ENCODE peak calls at places on chromosomes 12 and 14, in seven cellular contexts. S is CD8-positive, alpha-beta T cell; F is endodermal cell; M is upper lobe of right lung; O is neuronal stem cell; J is naive thymus-derived CD4-positive, alpha-beta T cell; T is uterus. G is an unnamed sample. For H3K4me1, the result is how much of the 10 kb centered on the place peaks cover.

GRCh38 chr14:24576178-24576577 is at the start of gene CTSG:
- DNase-seq in S (no peak), F (no peak), M (no peak), O (no peak), J (no peak), T (no peak), G (no peak)

GRCh38 chr12:87812711-87813110 is 216.5 kb downstream of the C12orf50 start:
- DNase-seq in S (no peak), F (no peak), M (no peak), O (no peak), J (no peak), T (no peak), G (no peak)

GRCh38 chr14:91866061-91866460 is 1.3 kb downstream of the TC2N start:
- DNase-seq in S (no peak), F (no peak), M (no peak), O (no peak), J (no peak), T (no peak), G (peak)

GRCh38 chr12:130116791-130117190 is 45.5 kb upstream of the FZD10 start:
- DNase-seq in S (no peak), F (peak), M (no peak), O (no peak), J (no peak), T (no peak), G (no peak)

GRCh38 chr12:106767954-106768501 is 6.5 kb upstream of the RIC8B start:
- DNase-seq in S (no peak), F (peak), M (no peak), O (peak), J (no peak), T (no peak), G (no peak)

GRCh38 chr14:76227450-76228050 is 75.8 kb downstream of the GPATCH2L start:
- DNase-seq in S (no peak), F (no peak), M (no peak), O (no peak), J (no peak), T (no peak), G (no peak)

GRCh38 chr12:49868952-49869815 is 26.3 kb upstream of the BCDIN3D start:
- DNase-seq in S (peak), F (peak), M (peak), O (no peak), J (no peak), T (peak), G (no peak)

GRCh38 chr14:64915797-64916196 is 1.5 kb downstream of the CHURC1 start:
- DNase-seq in S (no peak), F (no peak), M (no peak), O (no peak), J (no peak), T (no peak), G (no peak)

GRCh38 chr12:82695531-82695930 is 8.8 kb downstream of the TMTC2 start:
- DNase-seq in S (no peak), F (peak), M (no peak), O (no peak), J (no peak), T (no peak), G (no peak)

GRCh38 chr12:49277466-49277865 is 12.6 kb downstream of the TUBA1C start:
- DNase-seq in S (no peak), F (no peak), M (no peak), O (no peak), J (no peak), T (no peak), G (no peak)

GRCh38 chr12:27545666-27546065 is 21.7 kb downstream of the PPFIBP1 start:
- DNase-seq in S (no peak), F (no peak), M (no peak), O (no peak), J (no peak), T (no peak), G (no peak)

GRCh38 chr14:101128478-101129450 is 225.2 kb upstream of the RTL1 start:
- DNase-seq in S (peak), F (peak), M (no peak), O (no peak), J (no peak), T (no peak), G (no peak)

GRCh38 chr14:63952933-63953437 is 100.2 kb downstream of the SYNE2 start:
- DNase-seq in S (no peak), F (no peak), M (no peak), O (no peak), J (no peak), T (no peak), G (no peak)

GRCh38 chr12:77214136-77214535 is 148.8 kb upstream of the E2F7 start:
- DNase-seq in S (no peak), F (no peak), M (no peak), O (no peak), J (no peak), T (no peak), G (no peak)

GRCh38 chr12:31220633-31221565 is 105.1 kb downstream of the SINHCAF start:
- DNase-seq in S (no peak), F (no peak), M (no peak), O (no peak), J (no peak), T (no peak), G (no peak)

GRCh38 chr12:166425-167091 is 47.4 kb downstream of the SLC6A12 start:
- DNase-seq in S (no peak), F (no peak), M (no peak), O (no peak), J (no peak), T (no peak), G (no peak)

GRCh38 chr12:52984136-52984535 is 22.1 kb upstream of the EIF4B start:
- DNase-seq in S (no peak), F (no peak), M (no peak), O (no peak), J (no peak), T (no peak), G (no peak)

GRCh38 chr14:72613975-72614319 is 280.0 kb downstream of the DPF3 start:
- DNase-seq in S (peak), F (peak), M (no peak), O (no peak), J (no peak), T (no peak), G (no peak)

GRCh38 chr12:24615967-24616411 is 332.9 kb downstream of the BCAT1 start:
- DNase-seq in S (no peak), F (peak), M (no peak), O (no peak), J (no peak), T (no peak), G (no peak)

GRCh38 chr14:101194356-101195308 is 291.1 kb upstream of the RTL1 start:
- DNase-seq in S (peak), F (peak), M (peak), O (no peak), J (no peak), T (peak), G (no peak)

GRCh38 chr12:124842800-124843510 is 20.7 kb downstream of the SCARB1 start:
- DNase-seq in S (no peak), F (no peak), M (no peak), O (no peak), J (no peak), T (no peak), G (no peak)

GRCh38 chr12:9899209-9899608 is 17.9 kb downstream of the KLRF2 start:
- DNase-seq in S (no peak), F (no peak), M (no peak), O (no peak), J (no peak), T (no peak), G (no peak)

GRCh38 chr14:88727057-88727456 is 65.7 kb downstream of the EML5 start:
- DNase-seq in S (no peak), F (no peak), M (no peak), O (no peak), J (no peak), T (no peak), G (no peak)

GRCh38 chr14:99148861-99149610 is 123.0 kb downstream of the BCL11B start:
- DNase-seq in S (peak), F (peak), M (no peak), O (no peak), J (no peak), T (no peak), G (no peak)

GRCh38 chr12:113373966-113374365 is 15.6 kb downstream of the PLBD2 start:
- DNase-seq in S (no peak), F (no peak), M (no peak), O (no peak), J (no peak), T (no peak), G (no peak)

GRCh38 chr14:85250369-85250768 is 279.6 kb upstream of the FLRT2 start:
- DNase-seq in S (no peak), F (peak), M (no peak), O (peak), J (no peak), T (no peak), G (no peak)

GRCh38 chr12:94740601-94741362 is 90.4 kb upstream of the TMCC3 start:
- DNase-seq in S (no peak), F (peak), M (no peak), O (no peak), J (no peak), T (no peak), G (no peak)

GRCh38 chr14:102248121-102248520 is 56.8 kb downstream of the MOK start:
- DNase-seq in S (no peak), F (peak), M (no peak), O (no peak), J (no peak), T (no peak), G (no peak)

GRCh38 chr14:105200074-105200473 is 19.0 kb upstream of the NUDT14 start:
- DNase-seq in S (no peak), F (no peak), M (no peak), O (no peak), J (no peak), T (no peak), G (no peak)

DNA sequence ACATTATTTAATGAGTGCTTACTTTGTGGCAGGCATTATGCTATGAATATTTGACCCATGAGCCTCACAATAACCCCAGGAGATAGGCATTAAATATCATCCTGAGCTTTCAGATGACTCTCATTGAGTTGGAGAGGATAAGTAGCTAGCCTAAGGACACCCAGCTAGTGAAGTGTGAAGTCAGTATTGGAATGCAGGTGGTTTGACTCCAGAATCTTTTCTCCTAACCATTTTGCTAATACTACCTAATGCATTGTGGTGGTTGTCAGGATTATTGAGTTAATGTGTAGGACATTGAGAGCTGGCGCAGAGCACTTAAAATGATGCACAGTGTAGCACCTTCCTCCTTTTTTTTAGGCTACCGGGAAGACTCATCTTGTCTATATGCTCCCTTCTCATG is 3.8 kb upstream of the CDKL1 start:
- DNase-seq in S (no peak), F (no peak), M (no peak), O (no peak), J (no peak), T (no peak), G (no peak)
- H3K4me1 ChIP-seq in S (under half), F (under half), M (under half), O (under half), J (under half), T (under half), G (under half)

DNA sequence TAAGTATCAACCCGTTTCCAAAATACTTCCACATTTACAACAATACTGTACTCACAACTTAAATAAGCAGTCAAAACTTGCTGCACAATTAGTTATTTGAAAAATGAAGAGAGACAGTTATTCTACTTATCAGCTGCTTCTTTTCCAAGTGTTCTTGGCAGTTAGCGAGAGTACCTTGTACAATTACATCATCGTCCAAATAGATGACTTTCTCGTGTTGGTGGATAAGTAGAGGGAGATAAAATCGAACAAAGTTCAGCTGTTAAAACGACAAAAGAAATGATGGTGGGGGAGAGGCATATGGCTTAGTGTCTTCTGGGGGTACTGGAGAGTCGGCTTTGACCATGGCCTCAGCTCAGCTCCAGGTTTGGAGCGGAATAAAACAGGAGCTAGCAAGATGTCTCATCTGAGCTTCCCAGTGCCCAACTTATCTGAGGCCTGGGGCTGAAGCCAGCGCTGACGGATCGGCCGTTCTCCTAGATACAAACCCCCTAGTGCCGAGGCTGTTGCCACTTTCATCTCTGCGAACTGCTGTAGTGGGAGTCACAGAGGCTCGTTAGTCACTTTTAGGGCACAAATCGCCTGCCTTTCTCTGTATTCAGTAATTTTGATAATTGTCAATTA is 31.7 kb downstream of the TDG start:
- DNase-seq in S (no peak), F (no peak), M (no peak), O (no peak), J (no peak), T (peak), G (no peak)
- H3K4me3 ChIP-seq in S (no peak), F (no peak), M (no peak), O (no peak), J (no peak), T (no peak), G (no peak)

GRCh38 chr12:104670439-104671406 is 214.0 kb downstream of the CHST11 start:
- DNase-seq in S (no peak), F (peak), M (peak), O (no peak), J (no peak), T (no peak), G (no peak)

GRCh38 chr12:104672096-104672445 is 215.3 kb downstream of the CHST11 start:
- DNase-seq in S (no peak), F (no peak), M (no peak), O (no peak), J (no peak), T (no peak), G (no peak)

GRCh38 chr12:104672501-104673265 is 215.9 kb downstream of the CHST11 start:
- DNase-seq in S (no peak), F (peak), M (peak), O (no peak), J (no peak), T (peak), G (no peak)

GRCh38 chr12:104669851-104670337 is 213.1 kb downstream of the CHST11 start:
- DNase-seq in S (peak), F (peak), M (peak), O (no peak), J (no peak), T (peak), G (peak)

DNA sequence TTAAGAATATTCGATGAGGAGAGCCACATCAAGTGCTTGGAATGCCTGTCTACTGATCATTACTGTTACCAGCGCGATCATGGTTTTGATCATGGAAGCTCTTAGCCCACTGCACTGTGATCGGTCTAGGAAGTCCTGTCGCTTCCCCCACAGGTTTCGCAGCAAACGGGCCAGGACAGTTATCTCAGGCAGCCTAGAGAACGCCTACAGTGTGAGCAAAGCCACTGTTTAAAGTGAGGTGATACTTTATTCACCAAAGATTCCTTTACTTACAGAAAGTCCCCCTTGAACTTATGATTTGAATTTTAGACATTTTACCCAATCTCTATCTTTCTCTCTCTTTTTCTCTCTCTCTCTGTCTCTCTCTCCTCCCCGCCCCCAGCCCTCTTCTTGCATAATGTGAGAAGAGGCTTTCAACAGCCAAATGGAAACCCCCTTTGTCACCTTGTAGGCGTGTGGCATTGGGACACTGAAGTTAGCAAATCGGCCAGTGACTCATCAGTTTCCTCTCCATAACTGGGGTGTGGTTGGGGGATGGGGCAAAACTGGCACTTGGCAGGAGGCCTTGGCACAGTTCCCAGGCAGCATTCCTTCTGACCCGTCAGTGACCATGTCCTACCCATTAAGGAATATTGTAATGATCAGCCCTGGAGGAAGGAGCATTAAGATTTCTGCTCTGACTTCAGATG is 214.8 kb downstream of the CHST11 start:
- DNase-seq in S (peak), F (peak), M (peak), O (no peak), J (no peak), T (peak), G (peak)
- H3K4me1 ChIP-seq in S (under half), F (under half), M (half or more), O (under half), J (under half), T (under half), G (under half)

GRCh38 chr14:96863986-96864330 is 66.8 kb downstream of the VRK1 start:
- DNase-seq in S (no peak), F (no peak), M (no peak), O (no peak), J (no peak), T (no peak), G (no peak)
- H3K4me3 ChIP-seq in S (no peak), F (no peak), M (no peak), O (no peak), J (no peak), T (no peak), G (no peak)

GRCh38 chr14:96797943-96798349 is 764 bp downstream of the VRK1 start:
- DNase-seq in S (peak), F (no peak), M (no peak), O (peak), J (no peak), T (no peak), G (no peak)

GRCh38 chr14:96797188-96797942 is at the start of gene VRK1:
- DNase-seq in S (peak), F (peak), M (peak), O (peak), J (peak), T (peak), G (peak)

GRCh38 chr14:96796851-96797187 is 363 bp upstream of the VRK1 start:
- DNase-seq in S (no peak), F (no peak), M (no peak), O (no peak), J (no peak), T (no peak), G (no peak)

GRCh38 chr14:96793547-96793946 is 3.6 kb upstream of the VRK1 start:
- DNase-seq in S (no peak), F (no peak), M (no peak), O (no peak), J (no peak), T (no peak), G (no peak)

DNA sequence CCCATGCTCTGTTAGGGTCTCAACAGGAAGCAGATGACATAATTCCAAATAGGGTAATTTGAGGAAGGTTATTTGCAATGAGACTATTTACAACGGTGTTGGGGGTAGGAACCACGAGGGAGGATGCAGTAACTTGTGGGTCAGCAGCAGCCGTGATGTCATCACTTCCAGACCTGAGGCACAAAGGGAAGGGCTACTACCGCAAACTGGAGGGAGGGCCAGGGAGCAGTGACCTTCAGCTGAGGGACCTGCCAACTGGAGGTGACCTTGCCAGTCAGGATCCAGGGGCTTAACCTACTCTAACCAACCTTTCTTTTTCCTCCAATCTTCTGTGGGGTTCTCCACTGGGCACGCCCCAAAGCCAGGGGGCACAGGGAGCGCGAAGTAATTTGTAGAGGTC is 1.7 kb upstream of the VRK1 start:
- DNase-seq in S (no peak), F (no peak), M (no peak), O (no peak), J (no peak), T (no peak), G (no peak)
- H3K4me1 ChIP-seq in S (under half), F (under half), M (under half), O (under half), J (under half), T (under half), G (under half)